ENCODE peak calls at places on chromosome 15, in seven cellular contexts. One of them, this sample, is unnamed.

GRCh38 chr15:34109775-34110663 is 8.1 kb downstream of the PGBD4 start:
- DNase-seq in kidney epithelial cell: no peak
- DNase-seq in GM12864: no peak
- DNase-seq in upper lobe of right lung: no peak
- DNase-seq in skeletal muscle cell: no peak
- DNase-seq in A549: peak
- DNase-seq in suprapubic skin: no peak
- DNase-seq in this sample: no peak

GRCh38 chr15:63389902-63390301 is 8.3 kb upstream of the CA12 start:
- DNase-seq in kidney epithelial cell: no peak
- DNase-seq in GM12864: no peak
- DNase-seq in upper lobe of right lung: peak
- DNase-seq in skeletal muscle cell: no peak
- DNase-seq in A549: no peak
- DNase-seq in suprapubic skin: peak
- DNase-seq in this sample: no peak

GRCh38 chr15:37038716-37039106 is 61.6 kb downstream of the MEIS2 start:
- DNase-seq in kidney epithelial cell: no peak
- DNase-seq in GM12864: no peak
- DNase-seq in upper lobe of right lung: no peak
- DNase-seq in skeletal muscle cell: no peak
- DNase-seq in A549: no peak
- DNase-seq in suprapubic skin: no peak
- DNase-seq in this sample: no peak

GRCh38 chr15:57031605-57032004 is 113.2 kb downstream of the TCF12 start:
- DNase-seq in kidney epithelial cell: peak
- DNase-seq in GM12864: no peak
- DNase-seq in upper lobe of right lung: no peak
- DNase-seq in skeletal muscle cell: peak
- DNase-seq in A549: no peak
- DNase-seq in suprapubic skin: no peak
- DNase-seq in this sample: no peak

GRCh38 chr15:23035964-23036566 is 3.3 kb downstream of the TUBGCP5 start:
- DNase-seq in kidney epithelial cell: no peak
- DNase-seq in GM12864: peak
- DNase-seq in upper lobe of right lung: no peak
- DNase-seq in skeletal muscle cell: peak
- DNase-seq in A549: peak
- DNase-seq in suprapubic skin: no peak
- DNase-seq in this sample: no peak

GRCh38 chr15:70265466-70265978 is 167.8 kb upstream of the TLE3 start:
- DNase-seq in kidney epithelial cell: no peak
- DNase-seq in GM12864: no peak
- DNase-seq in upper lobe of right lung: no peak
- DNase-seq in skeletal muscle cell: no peak
- DNase-seq in A549: no peak
- DNase-seq in suprapubic skin: no peak
- DNase-seq in this sample: no peak

GRCh38 chr15:83435202-83435601 is 11.9 kb upstream of the SH3GL3 start:
- DNase-seq in kidney epithelial cell: no peak
- DNase-seq in GM12864: no peak
- DNase-seq in upper lobe of right lung: no peak
- DNase-seq in skeletal muscle cell: no peak
- DNase-seq in A549: no peak
- DNase-seq in suprapubic skin: no peak
- DNase-seq in this sample: no peak

GRCh38 chr15:96338772-96339661 is 8.5 kb downstream of the NR2F2 start:
- DNase-seq in kidney epithelial cell: no peak
- DNase-seq in GM12864: no peak
- DNase-seq in upper lobe of right lung: no peak
- DNase-seq in skeletal muscle cell: no peak
- DNase-seq in A549: no peak
- DNase-seq in suprapubic skin: no peak
- DNase-seq in this sample: no peak

GRCh38 chr15:63553388-63553791 is 43.8 kb upstream of the FBXL22 start:
- DNase-seq in kidney epithelial cell: peak
- DNase-seq in GM12864: no peak
- DNase-seq in upper lobe of right lung: no peak
- DNase-seq in skeletal muscle cell: peak
- DNase-seq in A549: no peak
- DNase-seq in suprapubic skin: no peak
- DNase-seq in this sample: peak

GRCh38 chr15:88454867-88455810 is 12.0 kb downstream of the MRPL46 start:
- DNase-seq in kidney epithelial cell: no peak
- DNase-seq in GM12864: no peak
- DNase-seq in upper lobe of right lung: no peak
- DNase-seq in skeletal muscle cell: no peak
- DNase-seq in A549: peak
- DNase-seq in suprapubic skin: no peak
- DNase-seq in this sample: no peak

GRCh38 chr15:23687143-23687470 is at the start of gene NDN:
- DNase-seq in kidney epithelial cell: no peak
- DNase-seq in GM12864: no peak
- DNase-seq in upper lobe of right lung: peak
- DNase-seq in skeletal muscle cell: peak
- DNase-seq in A549: no peak
- DNase-seq in suprapubic skin: peak
- DNase-seq in this sample: no peak

GRCh38 chr15:60614028-60614427 is 135.1 kb upstream of the ICE2 start:
- DNase-seq in kidney epithelial cell: no peak
- DNase-seq in GM12864: no peak
- DNase-seq in upper lobe of right lung: no peak
- DNase-seq in skeletal muscle cell: no peak
- DNase-seq in A549: no peak
- DNase-seq in suprapubic skin: no peak
- DNase-seq in this sample: no peak

GRCh38 chr15:97077930-97078329 is 747.4 kb downstream of the NR2F2 start:
- DNase-seq in kidney epithelial cell: no peak
- DNase-seq in GM12864: no peak
- DNase-seq in upper lobe of right lung: no peak
- DNase-seq in skeletal muscle cell: no peak
- DNase-seq in A549: no peak
- DNase-seq in suprapubic skin: no peak
- DNase-seq in this sample: no peak

GRCh38 chr15:35736150-35736549 is 190.2 kb upstream of the DPH6 start:
- DNase-seq in kidney epithelial cell: no peak
- DNase-seq in GM12864: no peak
- DNase-seq in upper lobe of right lung: no peak
- DNase-seq in skeletal muscle cell: no peak
- DNase-seq in A549: no peak
- DNase-seq in suprapubic skin: no peak
- DNase-seq in this sample: no peak

GRCh38 chr15:73391128-73391864 is 22.5 kb upstream of the HCN4 start:
- DNase-seq in kidney epithelial cell: no peak
- DNase-seq in GM12864: no peak
- DNase-seq in upper lobe of right lung: no peak
- DNase-seq in skeletal muscle cell: no peak
- DNase-seq in A549: no peak
- DNase-seq in suprapubic skin: no peak
- DNase-seq in this sample: no peak

GRCh38 chr15:69573815-69574472 is 121.3 kb downstream of the RPLP1 start:
- DNase-seq in kidney epithelial cell: no peak
- DNase-seq in GM12864: peak
- DNase-seq in upper lobe of right lung: no peak
- DNase-seq in skeletal muscle cell: no peak
- DNase-seq in A549: no peak
- DNase-seq in suprapubic skin: no peak
- DNase-seq in this sample: no peak

GRCh38 chr15:70273808-70274207 is 176.1 kb upstream of the TLE3 start:
- DNase-seq in kidney epithelial cell: no peak
- DNase-seq in GM12864: no peak
- DNase-seq in upper lobe of right lung: no peak
- DNase-seq in skeletal muscle cell: no peak
- DNase-seq in A549: no peak
- DNase-seq in suprapubic skin: no peak
- DNase-seq in this sample: no peak

GRCh38 chr15:79004336-79004735 is 59.5 kb upstream of the CTSH start:
- DNase-seq in kidney epithelial cell: peak
- DNase-seq in GM12864: peak
- DNase-seq in upper lobe of right lung: no peak
- DNase-seq in skeletal muscle cell: no peak
- DNase-seq in A549: no peak
- DNase-seq in suprapubic skin: no peak
- DNase-seq in this sample: no peak

GRCh38 chr15:33153548-33153947 is 41.0 kb downstream of the FMN1 start:
- DNase-seq in kidney epithelial cell: no peak
- DNase-seq in GM12864: no peak
- DNase-seq in upper lobe of right lung: no peak
- DNase-seq in skeletal muscle cell: no peak
- DNase-seq in A549: no peak
- DNase-seq in suprapubic skin: no peak
- DNase-seq in this sample: no peak

GRCh38 chr15:86644319-86644718 is 564.6 kb downstream of the AGBL1 start:
- DNase-seq in kidney epithelial cell: no peak
- DNase-seq in GM12864: no peak
- DNase-seq in upper lobe of right lung: no peak
- DNase-seq in skeletal muscle cell: no peak
- DNase-seq in A549: no peak
- DNase-seq in suprapubic skin: no peak
- DNase-seq in this sample: no peak

GRCh38 chr15:52095597-52096262 is 16.8 kb downstream of the BCL2L10 start:
- DNase-seq in kidney epithelial cell: no peak
- DNase-seq in GM12864: no peak
- DNase-seq in upper lobe of right lung: no peak
- DNase-seq in skeletal muscle cell: peak
- DNase-seq in A549: peak
- DNase-seq in suprapubic skin: no peak
- DNase-seq in this sample: peak

DNA sequence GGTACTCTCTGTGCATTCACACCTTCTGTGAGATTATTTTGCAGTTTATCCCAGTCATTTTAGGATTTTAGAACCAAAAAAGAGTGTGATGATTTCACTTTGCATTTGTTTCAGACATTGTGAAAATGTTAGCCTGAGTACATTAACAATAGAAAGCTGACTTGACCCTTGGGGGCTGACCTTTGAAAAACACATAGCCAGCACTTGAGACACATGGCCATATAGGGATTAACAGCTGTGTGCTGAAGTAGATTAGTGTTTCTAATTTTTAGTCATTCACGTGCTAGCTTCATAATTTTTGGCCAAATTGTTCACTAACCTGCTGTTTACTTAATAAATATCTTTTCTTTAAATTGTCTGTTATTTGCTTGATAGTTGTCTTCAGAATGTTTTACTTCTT is 3.5 kb downstream of the FEM1B start:
- DNase-seq in kidney epithelial cell: no peak
- DNase-seq in GM12864: no peak
- DNase-seq in upper lobe of right lung: no peak
- DNase-seq in skeletal muscle cell: no peak
- DNase-seq in A549: no peak
- DNase-seq in suprapubic skin: no peak
- DNase-seq in this sample: no peak
- H3K4me3 ChIP-seq in kidney epithelial cell: no peak
- H3K4me3 ChIP-seq in GM12864: peak
- H3K4me3 ChIP-seq in upper lobe of right lung: peak
- H3K4me3 ChIP-seq in skeletal muscle cell: peak
- H3K4me3 ChIP-seq in A549: peak
- H3K4me3 ChIP-seq in suprapubic skin: peak
- H3K4me3 ChIP-seq in this sample: peak

GRCh38 chr15:58987501-58988010 is at the start of gene RNF111:
- DNase-seq in kidney epithelial cell: peak
- DNase-seq in GM12864: peak
- DNase-seq in upper lobe of right lung: peak
- DNase-seq in skeletal muscle cell: peak
- DNase-seq in A549: peak
- DNase-seq in suprapubic skin: peak
- DNase-seq in this sample: peak

GRCh38 chr15:58985443-58985842 is 2.0 kb upstream of the RNF111 start:
- DNase-seq in kidney epithelial cell: no peak
- DNase-seq in GM12864: no peak
- DNase-seq in upper lobe of right lung: no peak
- DNase-seq in skeletal muscle cell: no peak
- DNase-seq in A549: no peak
- DNase-seq in suprapubic skin: peak
- DNase-seq in this sample: no peak

GRCh38 chr15:58987036-58987435 is 427 bp upstream of the RNF111 start:
- DNase-seq in kidney epithelial cell: no peak
- DNase-seq in GM12864: no peak
- DNase-seq in upper lobe of right lung: no peak
- DNase-seq in skeletal muscle cell: no peak
- DNase-seq in A549: peak
- DNase-seq in suprapubic skin: no peak
- DNase-seq in this sample: no peak

GRCh38 chr15:58980351-58980939 is 7.0 kb upstream of the RNF111 start:
- DNase-seq in kidney epithelial cell: no peak
- DNase-seq in GM12864: peak
- DNase-seq in upper lobe of right lung: no peak
- DNase-seq in skeletal muscle cell: no peak
- DNase-seq in A549: peak
- DNase-seq in suprapubic skin: no peak
- DNase-seq in this sample: no peak

GRCh38 chr15:58981808-58982475 is 5.5 kb upstream of the RNF111 start:
- DNase-seq in kidney epithelial cell: no peak
- DNase-seq in GM12864: no peak
- DNase-seq in upper lobe of right lung: no peak
- DNase-seq in skeletal muscle cell: no peak
- DNase-seq in A549: no peak
- DNase-seq in suprapubic skin: no peak
- DNase-seq in this sample: no peak
- H3K4me3 ChIP-seq in kidney epithelial cell: no peak
- H3K4me3 ChIP-seq in GM12864: peak
- H3K4me3 ChIP-seq in upper lobe of right lung: no peak
- H3K4me3 ChIP-seq in skeletal muscle cell: no peak
- H3K4me3 ChIP-seq in A549: no peak
- H3K4me3 ChIP-seq in suprapubic skin: no peak
- H3K4me3 ChIP-seq in this sample: no peak

DNA sequence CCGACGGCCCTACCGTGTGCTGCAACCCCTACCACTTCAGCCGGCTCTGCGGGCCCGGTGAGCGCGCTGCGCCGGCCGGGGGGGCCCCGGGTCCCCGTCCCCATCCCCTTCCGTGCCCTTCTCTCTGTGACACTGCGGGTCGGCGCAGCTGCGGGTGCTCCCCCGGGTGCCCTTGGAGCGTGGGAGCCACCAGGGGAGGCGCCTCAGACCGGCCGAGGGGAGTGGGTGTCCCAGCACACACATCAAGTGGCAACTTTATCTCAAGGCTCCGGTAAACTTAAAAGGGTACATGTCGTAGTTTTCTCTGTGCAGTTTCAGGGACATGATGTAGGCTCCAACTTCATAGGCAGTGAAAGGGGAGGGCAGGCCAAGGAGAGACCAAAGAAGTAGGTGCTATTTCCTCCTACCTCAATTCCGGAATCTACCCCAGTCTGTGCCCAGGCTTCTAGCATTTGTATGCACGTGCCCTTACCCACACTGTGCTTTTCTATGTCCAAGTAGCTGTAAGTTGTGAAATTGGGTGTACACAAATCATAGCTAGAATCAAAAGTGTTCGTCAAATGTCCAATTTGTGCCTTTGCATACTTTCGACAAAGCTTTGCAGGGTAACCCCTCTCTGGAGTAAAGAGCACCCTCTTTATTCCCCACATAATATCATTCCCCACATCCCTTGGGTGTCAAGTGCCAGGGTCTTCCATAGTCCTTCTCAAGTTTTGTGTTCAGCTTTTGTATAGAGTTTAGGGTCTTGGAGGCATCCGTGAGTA is 2.2 kb downstream of the SMAD6 start:
- DNase-seq in kidney epithelial cell: no peak
- DNase-seq in GM12864: no peak
- DNase-seq in upper lobe of right lung: peak
- DNase-seq in skeletal muscle cell: no peak
- DNase-seq in A549: no peak
- DNase-seq in suprapubic skin: no peak
- DNase-seq in this sample: no peak
- H3K4me3 ChIP-seq in kidney epithelial cell: peak
- H3K4me3 ChIP-seq in GM12864: no peak
- H3K4me3 ChIP-seq in upper lobe of right lung: peak
- H3K4me3 ChIP-seq in skeletal muscle cell: peak
- H3K4me3 ChIP-seq in A549: peak
- H3K4me3 ChIP-seq in suprapubic skin: peak
- H3K4me3 ChIP-seq in this sample: peak

GRCh38 chr15:67032608-67033007 is 32.8 kb upstream of the SMAD3 start:
- DNase-seq in kidney epithelial cell: no peak
- DNase-seq in GM12864: no peak
- DNase-seq in upper lobe of right lung: no peak
- DNase-seq in skeletal muscle cell: no peak
- DNase-seq in A549: no peak
- DNase-seq in suprapubic skin: no peak
- DNase-seq in this sample: no peak
- H3K4me3 ChIP-seq in kidney epithelial cell: no peak
- H3K4me3 ChIP-seq in GM12864: no peak
- H3K4me3 ChIP-seq in upper lobe of right lung: no peak
- H3K4me3 ChIP-seq in skeletal muscle cell: no peak
- H3K4me3 ChIP-seq in A549: no peak
- H3K4me3 ChIP-seq in suprapubic skin: no peak
- H3K4me3 ChIP-seq in this sample: no peak

This sample was measured in BJ.